ENCODE peak calls at places on chromosomes 1 and 21, in eight cellular contexts. D is activated T-cell treated with anti-CD3 and anti-CD28 coated beads for 24 hours; Q is naive B cell; V is mucosa of descending colon; J is NCI-H1105 treated with DMSO at 0.1 percent for 48 hours; B is effector CD4-positive, alpha-beta T cell; R is astrocyte of the spinal cord; U is astrocyte. I is an unnamed sample.

GRCh38 chr1:85818371-85818770 is 110.1 kb upstream of the ZNHIT6 start:
- DNase-seq in D (no peak), Q (no peak), B (no peak), J (no peak), V (no peak), U (peak), R (peak), I (no peak)

GRCh38 chr1:26861286-26861701 is 1.7 kb upstream of the SFN start:
- DNase-seq in Q (no peak), D (no peak), U (no peak), R (peak), V (no peak), J (no peak), B (no peak), I (no peak)

GRCh38 chr1:16170283-16170673 is 14.4 kb upstream of the EPHA2 start:
- DNase-seq in Q (no peak), V (no peak), J (no peak), D (no peak), R (no peak), U (no peak), B (no peak), I (no peak)

GRCh38 chr1:2636733-2637132 is 3.9 kb upstream of the MMEL1 start:
- DNase-seq in U (no peak), D (no peak), Q (no peak), J (peak), V (no peak), R (no peak), B (no peak), I (no peak)

GRCh38 chr21:27164208-27165172 is 197.6 kb upstream of the ADAMTS5 start:
- DNase-seq in Q (no peak), B (no peak), V (no peak), D (no peak), R (no peak), U (no peak), J (no peak), I (no peak)

GRCh38 chr1:243488459-243489163 is 232.8 kb downstream of the SDCCAG8 start:
- DNase-seq in J (no peak), U (no peak), B (no peak), D (no peak), Q (no peak), V (no peak), R (no peak), I (no peak)

GRCh38 chr1:6614019-6614952 is 755 bp downstream of the PHF13 start:
- DNase-seq in J (no peak), U (no peak), Q (peak), D (peak), R (no peak), B (peak), V (peak), I (peak)

GRCh38 chr1:2644591-2645101 is 11.8 kb upstream of the MMEL1 start:
- DNase-seq in U (no peak), V (no peak), Q (no peak), D (no peak), R (no peak), B (no peak), J (no peak), I (no peak)

GRCh38 chr21:41907496-41908258 is 28.5 kb upstream of the PRDM15 start:
- DNase-seq in V (no peak), B (no peak), U (no peak), J (no peak), R (no peak), Q (no peak), D (no peak), I (no peak)

GRCh38 chr1:201883786-201884185 is 4.9 kb upstream of the SHISA4 start:
- DNase-seq in R (peak), V (no peak), Q (no peak), J (no peak), D (no peak), U (peak), B (no peak), I (no peak)

GRCh38 chr1:165597883-165598675 is 33.0 kb upstream of the MGST3 start:
- DNase-seq in B (peak), V (peak), U (peak), J (peak), Q (peak), D (peak), R (peak), I (peak)

GRCh38 chr1:22341791-22342605 is 109.7 kb upstream of the ZBTB40 start:
- DNase-seq in B (no peak), V (no peak), D (no peak), Q (no peak), J (peak), R (peak), U (peak), I (no peak)

GRCh38 chr1:108644984-108645383 is 15.9 kb downstream of the HENMT1 start:
- DNase-seq in B (peak), D (peak), U (no peak), R (no peak), J (no peak), Q (no peak), V (peak), I (no peak)

GRCh38 chr21:17469727-17470126 is 43.1 kb upstream of the CXADR start:
- DNase-seq in R (no peak), V (no peak), B (no peak), J (no peak), Q (no peak), D (no peak), U (no peak), I (no peak)

GRCh38 chr1:25246600-25247023 is 642 bp downstream of the RSRP1 start:
- DNase-seq in Q (no peak), R (no peak), U (no peak), D (no peak), V (peak), J (peak), B (peak), I (peak)

GRCh38 chr1:201216395-201217085 is 25.9 kb downstream of the IGFN1 start:
- DNase-seq in R (no peak), J (no peak), B (no peak), D (no peak), Q (no peak), U (no peak), V (no peak), I (peak)

GRCh38 chr1:39132505-39133339 is 71.8 kb upstream of the MACF1 start:
- DNase-seq in Q (no peak), J (no peak), U (no peak), R (peak), D (no peak), B (no peak), V (peak), I (peak)

GRCh38 chr1:3931310-3931700 is 31.2 kb upstream of the C1orf174 start:
- DNase-seq in R (no peak), D (no peak), B (no peak), Q (no peak), J (no peak), V (no peak), U (no peak), I (no peak)

GRCh38 chr1:151402764-151403163 is 3.4 kb downstream of the PSMB4 start:
- DNase-seq in U (no peak), R (no peak), J (no peak), V (no peak), Q (no peak), D (no peak), B (no peak), I (no peak)

GRCh38 chr1:33641099-33641830 is 168.8 kb downstream of the ZSCAN20 start:
- DNase-seq in V (no peak), R (peak), J (no peak), D (no peak), U (peak), B (no peak), Q (no peak), I (no peak)

GRCh38 chr1:65965112-65965511 is 172.4 kb downstream of the PDE4B start:
- DNase-seq in Q (no peak), D (no peak), U (no peak), B (no peak), V (no peak), R (no peak), J (no peak), I (no peak)

GRCh38 chr1:115717541-115717940 is 51.0 kb downstream of the CASQ2 start:
- DNase-seq in Q (no peak), B (no peak), V (no peak), D (peak), U (peak), J (peak), R (peak), I (no peak)

GRCh38 chr1:225462714-225463574 is 35.1 kb upstream of the LBR start:
- DNase-seq in B (no peak), J (peak), D (no peak), Q (no peak), R (no peak), U (no peak), V (no peak), I (no peak)

GRCh38 chr1:150995896-150996295 is 10.8 kb downstream of the MINDY1 start:
- DNase-seq in B (no peak), Q (peak), J (peak), V (no peak), U (no peak), D (no peak), R (no peak), I (no peak)

GRCh38 chr1:12201343-12202189 is 28.3 kb upstream of the VPS13D start:
- DNase-seq in D (no peak), B (no peak), J (no peak), Q (no peak), R (no peak), V (no peak), U (no peak), I (no peak)

GRCh38 chr21:37341254-37341960 is 25.2 kb upstream of the DYRK1A start:
- DNase-seq in D (no peak), B (no peak), R (no peak), J (peak), V (no peak), Q (no peak), U (peak), I (no peak)

GRCh38 chr1:178579562-178579961 is 66.7 kb downstream of the TEX35 start:
- DNase-seq in V (no peak), U (no peak), D (no peak), R (no peak), B (no peak), Q (peak), J (peak), I (no peak)

GRCh38 chr1:243179714-243180113 is 75.4 kb downstream of the CEP170 start:
- DNase-seq in J (no peak), V (no peak), Q (no peak), D (no peak), R (peak), U (peak), B (no peak), I (no peak)

GRCh38 chr1:1356796-1357401 is 1.5 kb downstream of the MXRA8 start:
- DNase-seq in R (no peak), Q (no peak), B (no peak), D (no peak), J (no peak), U (no peak), V (no peak), I (no peak)

GRCh38 chr1:68473060-68473459 is 23.3 kb upstream of the RPE65 start:
- DNase-seq in U (no peak), Q (no peak), J (no peak), R (no peak), D (no peak), V (no peak), B (no peak), I (no peak)

GRCh38 chr21:45548711-45549491 is 6.7 kb upstream of the SLC19A1 start:
- DNase-seq in V (no peak), Q (no peak), B (no peak), D (no peak), U (no peak), R (no peak), J (no peak), I (no peak)